ENCODE peak calls at places on chromosome 22, in eight cellular contexts. Q is HCT116, Z is HepG2, U is K562, D is endothelial cell of umbilical vein, A is H1, B is SK-N-SH, W is GM12878. T is an unnamed sample.

GRCh38 chr22:24989541-24989951 is 37.0 kb downstream of the KIAA1671 start:
- DNase-seq in Q (no peak), Z (no peak), U (no peak), D (no peak), A (no peak), B (no peak), W (no peak), T (no peak)

GRCh38 chr22:36358533-36359171 is 29.1 kb downstream of the MYH9 start:
- DNase-seq in Q (no peak), Z (no peak), U (no peak), D (no peak), A (no peak), B (no peak), W (no peak), T (no peak)

GRCh38 chr22:36587289-36588154 is 58.6 kb upstream of the EIF3D start:
- DNase-seq in Q (no peak), Z (no peak), U (no peak), D (no peak), A (no peak), B (no peak), W (no peak), T (no peak)

GRCh38 chr22:46587067-46587471 is 33.1 kb upstream of the GRAMD4 start:
- DNase-seq in Q (no peak), Z (no peak), U (no peak), D (no peak), A (no peak), B (no peak), W (peak), T (no peak)

GRCh38 chr22:26066534-26066933 is 102.7 kb upstream of the SEZ6L start:
- DNase-seq in Q (no peak), Z (no peak), U (no peak), D (no peak), A (peak), B (no peak), W (no peak), T (no peak)

GRCh38 chr22:43228330-43228729 is 41.4 kb upstream of the TTLL12 start:
- DNase-seq in Q (peak), Z (no peak), U (peak), D (peak), A (peak), B (peak), W (no peak), T (no peak)

GRCh38 chr22:32541481-32541880 is 66.9 kb downstream of the FBXO7 start:
- DNase-seq in Q (no peak), Z (no peak), U (no peak), D (no peak), A (no peak), B (no peak), W (no peak), T (no peak)

GRCh38 chr22:30424471-30425326 is 869 bp upstream of the MTFP1 start:
- DNase-seq in Q (no peak), Z (no peak), U (peak), D (no peak), A (peak), B (no peak), W (no peak), T (no peak)

GRCh38 chr22:50084570-50084969 is 656 bp downstream of the MLC1 start:
- DNase-seq in Q (no peak), Z (no peak), U (no peak), D (no peak), A (no peak), B (no peak), W (no peak), T (no peak)

GRCh38 chr22:18000441-18001039 is 23.8 kb downstream of the MICAL3 start:
- DNase-seq in Q (no peak), Z (no peak), U (peak), D (peak), A (peak), B (peak), W (no peak), T (no peak)
- TF ChIP-seq POLR2AphosphoS5 in Q (no peak), Z (no peak), U (no peak), D (no peak), A (no peak), B (no peak), W (no peak), T (no peak)

DNA sequence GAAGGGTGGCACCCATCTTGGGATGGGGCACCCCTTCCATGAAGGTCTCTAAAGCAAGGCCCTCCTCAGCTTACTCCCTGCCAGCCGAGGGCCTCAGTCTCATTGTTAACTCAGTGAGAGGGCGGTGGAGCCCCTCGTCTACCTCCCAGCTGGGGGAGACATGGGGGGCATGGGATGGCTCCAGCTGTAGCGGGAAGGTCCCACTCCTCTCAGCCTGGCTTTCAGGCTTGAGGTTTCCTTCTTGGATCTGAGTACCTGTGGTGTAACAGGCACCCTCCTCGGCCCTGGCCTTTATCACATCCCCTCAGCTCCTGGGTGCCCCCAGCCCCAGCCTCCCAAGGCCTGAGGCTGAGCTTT is 2.0 kb downstream of the MIF start:
- DNase-seq in Q (no peak), Z (no peak), U (no peak), D (no peak), A (no peak), B (no peak), W (no peak), T (no peak)
- H3K4me3 ChIP-seq in Q (peak), Z (peak), U (peak), D (no peak), A (peak), B (peak), W (peak), T (peak)

DNA sequence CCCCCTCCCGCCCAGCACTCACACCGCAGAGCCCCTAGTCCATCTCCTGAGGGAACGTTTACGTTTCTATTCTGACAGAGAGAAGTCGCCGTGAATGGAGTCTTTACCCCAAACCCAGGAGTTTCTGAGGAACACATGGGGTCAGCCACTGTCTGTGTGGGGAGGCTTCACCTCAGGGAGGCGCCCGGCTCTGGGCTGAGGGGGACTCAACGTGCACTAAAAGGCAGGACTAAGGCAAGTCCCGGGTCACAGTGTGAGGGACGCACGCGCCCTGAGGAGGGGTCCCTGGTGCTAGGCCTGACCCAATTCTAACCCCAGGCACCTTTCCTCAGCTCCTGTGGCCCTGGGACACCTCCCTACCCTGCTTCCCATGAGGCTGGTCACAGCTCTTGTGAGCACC is 32.5 kb upstream of the IGLL5 start:
- DNase-seq in Q (no peak), Z (no peak), U (no peak), D (no peak), A (no peak), B (no peak), W (no peak), T (no peak)
- H3K9ac ChIP-seq in Q (no peak), Z (no peak), U (no peak), D (no peak), A (no peak), B (no peak), W (peak), T (no peak)

GRCh38 chr22:38736257-38736570 is 19.6 kb downstream of the SUN2 start:
- DNase-seq in Q (no peak), Z (no peak), U (no peak), D (no peak), A (no peak), B (no peak), W (no peak), T (no peak)

GRCh38 chr22:38737302-38738060 is 18.3 kb downstream of the SUN2 start:
- DNase-seq in Q (no peak), Z (no peak), U (no peak), D (no peak), A (no peak), B (no peak), W (no peak), T (no peak)

GRCh38 chr22:38735126-38735464 is 20.7 kb downstream of the SUN2 start:
- DNase-seq in Q (no peak), Z (no peak), U (no peak), D (no peak), A (no peak), B (no peak), W (no peak), T (no peak)

GRCh38 chr22:38734203-38735100 is 21.3 kb downstream of the SUN2 start:
- DNase-seq in Q (no peak), Z (no peak), U (no peak), D (no peak), A (no peak), B (no peak), W (no peak), T (no peak)

GRCh38 chr22:38735465-38736256 is 20.1 kb downstream of the SUN2 start:
- DNase-seq in Q (no peak), Z (no peak), U (no peak), D (no peak), A (no peak), B (no peak), W (no peak), T (no peak)
- TF ChIP-seq POLR2AphosphoS5 in Q (peak), Z (peak), U (no peak), D (no peak), A (no peak), B (no peak), W (peak), T (peak)

T was measured in SK-N-MC.